ENCODE peak calls at places on chromosomes 12 and 14, in four cellular contexts. H, U, C and N are unnamed samples.

GRCh38 chr12:124928912-124929530 is 14.6 kb upstream of the UBC start:
- DNase-seq in H (no peak), U (peak; percentile 20), C (no peak), N (peak; percentile 58)

GRCh38 chr12:57583008-57583831 is 7.8 kb upstream of the PIP4K2C start:
- DNase-seq in H (peak; percentile 48), U (peak; percentile 70), C (peak; percentile 80), N (no peak)

GRCh38 chr12:63795032-63795687 is 15.5 kb downstream of the RXYLT1 start:
- DNase-seq in H (no peak), U (no peak), C (no peak), N (no peak)

GRCh38 chr12:25054783-25055144 is 105.9 kb upstream of the BCAT1 start:
- DNase-seq in H (no peak), U (no peak), C (no peak), N (no peak)

GRCh38 chr14:75127903-75128595 is 1.2 kb upstream of the NEK9 start:
- DNase-seq in H (no peak), U (no peak), C (no peak), N (no peak)

GRCh38 chr12:5102261-5102789 is 58.6 kb downstream of the KCNA5 start:
- DNase-seq in H (no peak), U (no peak), C (no peak), N (no peak)

GRCh38 chr12:122021822-122022392 is at the start of gene BCL7A:
- DNase-seq in H (no peak), U (peak; percentile 65), C (peak; percentile 64), N (no peak)

GRCh38 chr14:96146131-96146771 is 58.4 kb upstream of the BDKRB2 start:
- DNase-seq in H (no peak), U (no peak), C (no peak), N (peak; percentile 61)

GRCh38 chr12:63915105-63915830 is 70.8 kb downstream of the SRGAP1 start:
- DNase-seq in H (peak; percentile 49), U (no peak), C (no peak), N (no peak)

GRCh38 chr14:88503754-88504406 is 50.9 kb downstream of the PTPN21 start:
- DNase-seq in H (no peak), U (no peak), C (no peak), N (no peak)

GRCh38 chr12:67697443-67697842 is 48.9 kb downstream of the DYRK2 start:
- DNase-seq in H (no peak), U (no peak), C (no peak), N (no peak)

GRCh38 chr12:14473707-14474287 is 93.9 kb downstream of the PLBD1 start:
- DNase-seq in H (no peak), U (no peak), C (no peak), N (no peak)

GRCh38 chr12:48686037-48686595 is 4.1 kb upstream of the KANSL2 start:
- DNase-seq in H (no peak), U (no peak), C (no peak), N (no peak)

GRCh38 chr12:100404769-100405407 is 48.0 kb downstream of the SLC17A8 start:
- DNase-seq in H (no peak), U (peak; percentile 70), C (no peak), N (no peak)

GRCh38 chr12:25436206-25436912 is 116.7 kb downstream of the LMNTD1 start:
- DNase-seq in H (no peak), U (no peak), C (peak; percentile 40), N (no peak)